ENCODE peak calls at places on chromosome 18, in seven cellular contexts. V is mesendoderm, P is H9, W is IMR-90, C is mesenchymal stem cell, J is neuronal stem cell, X is H1. R is an unnamed sample.

GRCh38 chr18:11154983-11155759 is 5.8 kb upstream of the PIEZO2 start:
- DNase-seq in V (no peak), P (no peak), W (no peak), C (peak; percentile 81), J (no peak), X (no peak), R (no peak)

GRCh38 chr18:56712761-56713160 is 61.6 kb downstream of the WDR7 start:
- DNase-seq in V (no peak), P (no peak), W (no peak), C (no peak), J (no peak), X (no peak), R (no peak)

GRCh38 chr18:36649205-36649604 is 179.6 kb downstream of the TPGS2 start:
- DNase-seq in V (peak; percentile 22), P (no peak), W (no peak), C (no peak), J (no peak), X (no peak), R (no peak)

GRCh38 chr18:12038082-12038660 is 55.5 kb upstream of the ANKRD62 start:
- DNase-seq in V (peak; percentile 31), P (no peak), W (no peak), C (no peak), J (peak; percentile 20), X (no peak), R (no peak)

GRCh38 chr18:61546598-61546997 is 213.4 kb downstream of the CDH20 start:
- DNase-seq in V (no peak), P (no peak), W (peak; percentile 86), C (peak; percentile 81), J (no peak), X (no peak), R (no peak)

GRCh38 chr18:32093106-32093511 is 1.4 kb downstream of the RNF138 start:
- DNase-seq in V (peak; percentile 82), P (peak; percentile 45), W (peak; percentile 58), C (peak; percentile 78), J (peak; percentile 53), X (no peak), R (peak; percentile 77)

GRCh38 chr18:21489119-21489750 is 111.3 kb downstream of the ESCO1 start:
- DNase-seq in V (peak; percentile 67), P (peak; percentile 64), W (peak; percentile 66), C (peak; percentile 54), J (peak; percentile 30), X (peak; percentile 29), R (peak; percentile 76)

GRCh38 chr18:74529811-74530583 is 4.3 kb upstream of the CNDP1 start:
- DNase-seq in V (no peak), P (peak; percentile 23), W (no peak), C (no peak), J (no peak), X (no peak), R (no peak)

GRCh38 chr18:32893915-32894314 is 121.1 kb upstream of the KLHL14 start:
- DNase-seq in V (peak; percentile 61), P (no peak), W (no peak), C (no peak), J (no peak), X (no peak), R (no peak)

GRCh38 chr18:50284226-50284885 is 3.0 kb upstream of the MBD1 start:
- DNase-seq in V (no peak), P (no peak), W (no peak), C (no peak), J (no peak), X (no peak), R (no peak)

GRCh38 chr18:56068030-56068671 is 480.2 kb upstream of the TCF4 start:
- DNase-seq in V (peak; percentile 57), P (no peak), W (peak; percentile 89), C (peak; percentile 35), J (no peak), X (no peak), R (no peak)

GRCh38 chr18:36465970-36466369 is 168.5 kb downstream of the FHOD3 start:
- DNase-seq in V (peak; percentile 39), P (no peak), W (no peak), C (no peak), J (no peak), X (no peak), R (no peak)

GRCh38 chr18:57311472-57311871 is 40.9 kb upstream of the ST8SIA3 start:
- DNase-seq in V (no peak), P (no peak), W (no peak), C (no peak), J (no peak), X (no peak), R (no peak)

GRCh38 chr18:55233850-55234249 is 274.6 kb upstream of the CCDC68 start:
- DNase-seq in V (no peak), P (no peak), W (peak; percentile 51), C (no peak), J (no peak), X (no peak), R (no peak)

GRCh38 chr18:54964741-54965140 is 5.5 kb upstream of the CCDC68 start:
- DNase-seq in V (no peak), P (no peak), W (peak; percentile 29), C (peak; percentile 65), J (no peak), X (no peak), R (no peak)

GRCh38 chr18:13914170-13914569 is 1.2 kb downstream of the MC2R start:
- DNase-seq in V (no peak), P (no peak), W (no peak), C (no peak), J (no peak), X (no peak), R (no peak)

DNA sequence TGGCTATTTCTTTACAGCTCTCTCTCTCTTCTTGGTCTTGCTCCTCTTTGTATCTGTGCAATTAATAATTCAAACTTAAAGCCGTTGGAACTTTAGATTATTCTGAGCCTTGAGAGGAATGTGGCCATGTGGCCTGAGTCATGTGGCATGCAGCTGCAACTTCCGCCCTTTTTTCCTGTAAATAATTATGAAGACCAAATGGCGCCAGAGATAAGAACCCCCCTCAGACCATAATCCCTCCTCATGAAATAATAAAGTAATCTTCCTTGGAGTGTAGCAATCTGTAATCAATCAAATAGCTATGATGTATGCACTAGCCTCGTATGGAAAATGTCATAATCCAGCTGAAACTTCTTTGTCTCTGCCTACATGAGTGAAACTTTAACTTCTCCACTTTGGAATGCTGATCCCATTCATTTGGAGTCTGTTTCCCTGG is 13.5 kb upstream of the TWSG1 start:
- DNase-seq in V (peak; percentile 30), P (no peak), W (peak; percentile 89), C (peak; percentile 71), J (no peak), X (no peak), R (no peak)
- H2AK5ac ChIP-seq in V (no peak overlapping the region), P (no peak overlapping the region), W (peak overlapping the region; percentile 91), C (no peak overlapping the region), J (no peak overlapping the region), X (no peak overlapping the region), R (no peak overlapping the region)

GRCh38 chr18:46429649-46430224 is 227.3 kb downstream of the LOXHD1 start:
- DNase-seq in V (no peak), P (no peak), W (no peak), C (no peak), J (no peak), X (no peak), R (no peak)

GRCh38 chr18:46435031-46435430 is 222.0 kb downstream of the LOXHD1 start:
- DNase-seq in V (no peak), P (no peak), W (no peak), C (no peak), J (no peak), X (no peak), R (no peak)

GRCh38 chr18:46434629-46435028 is 222.4 kb downstream of the LOXHD1 start:
- DNase-seq in V (no peak), P (no peak), W (no peak), C (no peak), J (no peak), X (no peak), R (no peak)

GRCh38 chr18:46431522-46432171 is 225.4 kb downstream of the LOXHD1 start:
- DNase-seq in V (peak; percentile 80), P (no peak), W (no peak), C (no peak), J (no peak), X (no peak), R (no peak)

GRCh38 chr18:46433121-46433826 is 223.7 kb downstream of the LOXHD1 start:
- DNase-seq in V (peak; percentile 80), P (peak; percentile 95), W (no peak), C (no peak), J (no peak), X (peak; percentile 46), R (no peak)
- H3K9ac ChIP-seq in V (peak overlapping the region; percentile 74), P (peak overlapping the region; percentile 15), W (no peak overlapping the region), C (no peak overlapping the region), J (peak overlapping the region; percentile 26), X (peak overlapping the region; percentile 26), R (no peak overlapping the region)

DNA sequence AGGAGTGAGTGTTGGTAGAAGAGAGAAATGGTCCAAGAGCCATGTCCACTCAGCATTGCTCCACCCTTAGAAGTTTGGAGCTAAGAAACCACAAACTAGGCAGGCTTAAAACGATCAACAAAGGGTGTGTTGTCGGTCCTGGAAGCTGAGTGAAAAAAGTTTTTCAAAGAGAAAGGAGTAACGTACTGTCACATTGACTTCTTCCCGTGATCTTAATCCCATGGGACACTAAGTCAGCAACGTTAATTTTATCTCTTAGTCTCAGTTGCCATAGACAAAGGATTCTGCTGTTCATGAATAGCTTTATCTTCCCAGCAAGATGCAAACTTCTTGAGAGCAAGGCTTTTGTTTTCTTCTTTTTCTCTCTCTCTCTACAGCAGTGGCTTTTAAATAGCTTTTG is 377.3 kb downstream of the TGIF1 start:
- DNase-seq in V (no peak), P (no peak), W (no peak), C (no peak), J (no peak), X (no peak), R (no peak)
- H2AK5ac ChIP-seq in V (no peak overlapping the region), P (no peak overlapping the region), W (no peak overlapping the region), C (peak overlapping the region; percentile 31), J (no peak overlapping the region), X (no peak overlapping the region), R (no peak overlapping the region)

GRCh38 chr18:78396077-78396476 is 583.5 kb upstream of the SALL3 start:
- DNase-seq in V (no peak), P (no peak), W (no peak), C (no peak), J (no peak), X (no peak), R (no peak)
- H3K9ac ChIP-seq in V (no peak overlapping the region), P (no peak overlapping the region), W (no peak overlapping the region), C (no peak overlapping the region), J (no peak overlapping the region), X (no peak overlapping the region), R (no peak overlapping the region)